ENCODE peak calls at places on chromosomes 13 and 19, in five cellular contexts. L is BJ, P is GM12865, T is IMR-90, C is cardiac fibroblast. Q is an unnamed sample.
A peak's percentile ranks its signal among the peaks of the same experiment; 100 is the strongest.

GRCh38 chr13:68099616-68100015 is 869.5 kb upstream of the PCDH9 start:
- DNase-seq in L (no peak), P (no peak), T (peak; percentile 17), C (peak; percentile 23), Q (peak; percentile 71)

GRCh38 chr19:35216833-35217707 is 11.5 kb downstream of the FAM187B start:
- DNase-seq in L (no peak), P (peak; percentile 67), T (no peak), C (no peak), Q (no peak)

GRCh38 chr13:66977156-66977555 is 253.0 kb downstream of the PCDH9 start:
- DNase-seq in L (no peak), P (no peak), T (peak; percentile 41), C (peak; percentile 12), Q (peak; percentile 51)

GRCh38 chr19:45475537-45476348 is 7.9 kb downstream of the FOSB start:
- DNase-seq in L (no peak), P (no peak), T (peak; percentile 32), C (no peak), Q (no peak)

GRCh38 chr19:1438933-1439358 is 750 bp downstream of the RPS15 start:
- DNase-seq in L (no peak), P (no peak), T (no peak), C (no peak), Q (no peak)

GRCh38 chr19:40502647-40503046 is 35.8 kb downstream of the SPTBN4 start:
- DNase-seq in L (no peak), P (no peak), T (no peak), C (no peak), Q (no peak)

GRCh38 chr13:98504371-98504963 is 72.4 kb downstream of the STK24 start:
- DNase-seq in L (no peak), P (peak; percentile 81), T (no peak), C (no peak), Q (no peak)

GRCh38 chr13:25699056-25699455 is 327.3 kb downstream of the ATP8A2 start:
- DNase-seq in L (no peak), P (no peak), T (no peak), C (no peak), Q (no peak)

GRCh38 chr19:57362997-57363705 is at the start of the genes TRAPPC2B and ZNF547:
- DNase-seq in L (peak; percentile 99), P (peak; percentile 100), T (peak; percentile 100), C (peak; percentile 100), Q (peak; percentile 99)

GRCh38 chr19:57359300-57359699 is 4.1 kb upstream of the TRAPPC2B start:
- DNase-seq in L (no peak), P (no peak), T (no peak), C (no peak), Q (no peak)

GRCh38 chr19:57357406-57357805 is 5.9 kb upstream of the TRAPPC2B start:
- DNase-seq in L (no peak), P (no peak), T (no peak), C (no peak), Q (no peak)

GRCh38 chr19:57363734-57364181 is 407 bp downstream of the TRAPPC2B start:
- DNase-seq in L (no peak), P (no peak), T (peak; percentile 12), C (peak; percentile 11), Q (no peak)

DNA sequence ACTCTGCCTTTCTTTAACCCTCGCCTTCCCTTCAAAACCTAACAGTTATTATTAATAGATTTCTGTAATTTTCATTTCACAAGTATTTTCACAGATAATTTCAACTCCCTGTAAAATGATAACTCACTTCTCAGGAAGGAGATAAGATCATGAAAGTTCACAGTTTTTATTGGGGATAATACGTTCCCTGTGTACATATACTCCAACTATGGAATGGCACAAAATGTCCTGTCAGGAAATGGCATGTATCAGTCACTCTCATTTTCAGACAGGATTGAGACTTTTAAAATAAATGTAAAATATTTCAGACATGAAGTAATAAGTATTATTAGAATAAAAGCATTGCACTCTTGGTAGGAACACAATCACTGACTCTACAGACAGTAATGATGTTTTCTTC is 932 bp upstream of the TRAPPC2B start:
- DNase-seq in L (no peak), P (no peak), T (no peak), C (no peak), Q (no peak)
- H3K4me3 ChIP-seq in L (peak overlapping the region; percentile 48), P (peak overlapping the region; percentile 57), T (peak overlapping the region; percentile 54), C (peak overlapping the region; percentile 43), Q (peak overlapping the region; percentile 68)

GRCh38 chr13:113862191-113862765 is 1.6 kb downstream of the GAS6 start:
- DNase-seq in L (no peak), P (no peak), T (peak; percentile 36), C (no peak), Q (no peak)

GRCh38 chr13:113863511-113864302 is at the start of gene GAS6:
- DNase-seq in L (no peak), P (peak; percentile 31), T (no peak), C (peak; percentile 35), Q (no peak)

GRCh38 chr13:113862766-113863510 is 938 bp downstream of the GAS6 start:
- DNase-seq in L (no peak), P (peak; percentile 46), T (no peak), C (peak; percentile 45), Q (no peak)

GRCh38 chr13:113861433-113862030 is 2.3 kb downstream of the GAS6 start:
- DNase-seq in L (no peak), P (no peak), T (no peak), C (no peak), Q (no peak)

DNA sequence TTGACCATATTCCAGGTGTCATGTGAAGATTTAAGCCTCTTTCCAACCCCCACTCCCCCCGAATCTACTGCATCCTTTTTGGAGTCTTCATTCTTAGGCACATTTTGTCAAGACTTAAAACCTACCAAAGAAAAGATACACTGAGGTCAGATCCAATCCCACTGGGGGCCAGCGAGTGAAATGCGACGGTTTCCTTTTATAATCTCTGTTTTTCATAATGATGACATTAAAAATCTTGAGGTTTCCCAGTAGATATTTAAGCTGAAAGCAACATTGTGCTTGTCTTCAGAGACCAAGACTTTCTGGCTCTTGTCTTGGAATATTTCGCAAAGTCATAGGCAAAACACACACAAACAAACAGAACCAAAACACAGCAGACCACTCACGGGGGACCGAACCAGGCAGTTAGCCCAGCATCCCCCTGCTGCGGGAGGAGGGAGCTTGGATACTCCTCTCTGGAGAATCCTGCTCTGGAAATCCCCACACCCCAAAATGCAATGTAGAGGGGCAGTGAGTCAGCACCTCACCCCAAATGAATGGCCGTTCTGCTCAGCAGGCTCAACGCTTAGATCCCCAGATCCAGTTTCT is 521 bp upstream of the GAS6 start:
- DNase-seq in L (no peak), P (no peak), T (peak; percentile 33), C (peak; percentile 18), Q (no peak)
- H3K4me3 ChIP-seq in L (peak overlapping the region; percentile 86), P (peak overlapping the region; percentile 35), T (peak overlapping the region; percentile 93), C (peak overlapping the region; percentile 51), Q (peak overlapping the region; percentile 78)

GRCh38 chr13:96444676-96445075 is 354.8 kb downstream of the HS6ST3 start:
- DNase-seq in L (no peak), P (no peak), T (no peak), C (no peak), Q (no peak)

GRCh38 chr13:96449920-96450319 is 360.0 kb downstream of the HS6ST3 start:
- DNase-seq in L (no peak), P (no peak), T (no peak), C (no peak), Q (no peak)

DNA sequence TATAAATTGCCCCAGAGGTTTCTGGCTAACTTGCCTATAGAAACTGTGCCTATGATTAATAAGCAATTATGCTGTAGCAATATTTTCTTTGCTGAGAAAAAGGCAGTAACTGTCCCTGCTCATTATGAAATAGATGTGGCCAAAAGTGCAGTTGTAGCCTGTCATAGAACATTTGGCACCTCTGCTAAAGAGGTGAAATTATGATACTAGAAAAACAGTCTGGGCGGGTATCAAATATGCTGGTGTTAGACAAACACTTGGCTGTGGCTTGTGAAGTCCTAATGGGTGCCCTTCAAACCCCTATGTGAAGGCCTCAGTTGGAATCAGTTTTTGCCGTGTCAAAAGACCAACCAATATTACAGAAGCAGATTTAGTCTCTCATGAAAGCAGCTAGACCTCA is 360.7 kb downstream of the HS6ST3 start:
- DNase-seq in L (no peak), P (no peak), T (no peak), C (no peak), Q (no peak)
- H3K4me3 ChIP-seq in L (no peak overlapping the region), P (no peak overlapping the region), T (no peak overlapping the region), C (no peak overlapping the region), Q (no peak overlapping the region)

DNA sequence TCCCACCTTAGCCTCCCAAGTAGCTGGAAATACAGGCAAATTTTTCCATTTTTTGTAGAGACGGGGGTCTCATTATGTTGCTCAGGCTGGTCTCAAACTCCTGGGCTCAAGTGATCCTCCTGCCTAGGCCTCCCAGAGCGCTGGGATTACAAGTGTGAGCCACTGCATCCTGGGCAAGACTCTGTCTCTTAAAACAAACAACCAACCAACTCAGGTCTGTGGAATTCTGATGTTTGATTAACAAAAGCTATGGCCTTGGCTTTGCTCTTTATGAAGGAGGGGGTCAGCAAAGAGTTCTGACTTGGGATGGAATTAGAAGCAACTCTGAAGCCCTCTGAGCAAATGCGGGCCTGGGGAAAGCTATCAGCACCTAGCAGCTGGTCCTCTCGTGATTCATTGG is 117.7 kb downstream of the IER2 start:
- DNase-seq in L (no peak), P (no peak), T (peak; percentile 51), C (no peak), Q (no peak)
- H3K4me3 ChIP-seq in L (no peak overlapping the region), P (no peak overlapping the region), T (no peak overlapping the region), C (no peak overlapping the region), Q (no peak overlapping the region)

DNA sequence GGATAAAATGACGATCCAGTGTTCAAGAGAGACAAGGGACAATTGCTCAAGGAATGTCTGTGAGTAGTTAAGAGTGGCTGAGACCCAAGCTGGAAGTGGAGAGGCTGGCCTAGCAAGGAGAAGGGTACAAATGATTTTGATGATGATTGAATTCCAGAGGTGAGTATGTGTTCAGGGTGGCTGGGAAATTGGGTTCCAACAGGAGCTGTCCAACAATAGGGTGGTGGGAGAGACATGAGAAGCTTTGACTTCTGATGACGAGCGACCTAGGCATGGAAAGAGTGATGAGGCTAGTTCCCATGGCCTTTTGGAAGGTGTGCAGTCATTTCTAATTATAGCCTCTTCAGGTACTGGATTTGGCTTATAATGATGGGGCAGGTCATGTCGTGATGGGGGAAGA is 29.1 kb upstream of the DCLK1 start:
- DNase-seq in L (no peak), P (no peak), T (no peak), C (no peak), Q (no peak)
- H3K4me3 ChIP-seq in L (no peak overlapping the region), P (no peak overlapping the region), T (no peak overlapping the region), C (no peak overlapping the region), Q (no peak overlapping the region)

GRCh38 chr13:46085737-46086136 is 19.1 kb downstream of the CPB2 start:
- DNase-seq in L (no peak), P (no peak), T (no peak), C (no peak), Q (no peak)

GRCh38 chr13:46087481-46087880 is 17.4 kb downstream of the CPB2 start:
- DNase-seq in L (no peak), P (no peak), T (no peak), C (no peak), Q (no peak)

GRCh38 chr13:46086421-46086922 is 18.4 kb downstream of the CPB2 start:
- DNase-seq in L (no peak), P (no peak), T (no peak), C (no peak), Q (no peak)

GRCh38 chr13:46089213-46089612 is 15.6 kb downstream of the CPB2 start:
- DNase-seq in L (no peak), P (no peak), T (no peak), C (no peak), Q (no peak)

DNA sequence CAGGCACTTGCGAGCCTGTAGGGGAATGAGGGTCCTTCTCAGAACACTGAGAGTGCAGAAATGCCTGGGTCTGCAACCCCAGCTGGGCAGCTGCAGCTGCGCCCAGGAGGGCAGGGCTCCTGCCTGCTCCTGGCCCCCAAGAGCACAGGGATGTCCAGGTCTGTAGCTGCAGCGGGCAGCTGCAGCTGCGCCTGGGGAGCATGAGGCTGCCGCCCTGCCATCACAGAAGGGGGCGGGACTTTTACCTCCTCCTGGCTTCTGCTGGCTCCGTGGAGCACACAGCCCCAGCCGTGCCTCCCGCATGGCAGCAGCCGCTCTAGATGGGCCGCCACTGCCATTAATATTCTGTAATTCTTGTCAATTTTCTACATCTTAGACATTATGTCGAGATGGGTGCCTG is 17.8 kb downstream of the CPB2 start:
- DNase-seq in L (no peak), P (no peak), T (no peak), C (no peak), Q (no peak)
- H3K4me3 ChIP-seq in L (no peak overlapping the region), P (no peak overlapping the region), T (no peak overlapping the region), C (no peak overlapping the region), Q (no peak overlapping the region)